ENCODE peak calls at places on chromosomes 12 and 14, in ten cellular contexts. G, E, D, V, S, J, I, M, C and X are unnamed samples.

GRCh38 chr12:100251917-100252316 is 15.0 kb downstream of the DEPDC4 start:
- DNase-seq in J (no peak), C (no peak), E (no peak), S (peak; percentile 73), G (no peak), D (peak; percentile 80), M (no peak), V (no peak), I (no peak), X (no peak)

GRCh38 chr14:32764131-32764530 is 174.5 kb upstream of the NPAS3 start:
- DNase-seq in E (no peak), C (no peak), G (no peak), D (no peak), J (no peak), S (no peak), V (no peak), M (no peak), I (no peak), X (no peak)

GRCh38 chr12:78885466-78885865 is 20.9 kb downstream of the SYT1 start:
- DNase-seq in S (no peak), E (no peak), M (no peak), V (no peak), G (no peak), I (no peak), J (peak; percentile 51), D (no peak), C (no peak), X (no peak)

GRCh38 chr12:103085541-103085940 is 128.1 kb downstream of the ASCL1 start:
- DNase-seq in M (no peak), S (no peak), J (no peak), I (no peak), V (no peak), D (no peak), E (no peak), C (no peak), G (no peak), X (no peak)

GRCh38 chr12:108000111-108000510 is 129.0 kb upstream of the WSCD2 start:
- DNase-seq in S (no peak), E (no peak), V (no peak), I (no peak), D (no peak), J (no peak), C (no peak), M (no peak), G (no peak), X (no peak)

GRCh38 chr12:125549836-125550235 is 484.6 kb downstream of the AACS start:
- DNase-seq in J (peak; percentile 54), G (no peak), D (no peak), I (no peak), S (no peak), V (no peak), C (no peak), E (no peak), M (no peak), X (no peak)

GRCh38 chr12:110921262-110921661 is 883 bp upstream of the MYL2 start:
- DNase-seq in S (no peak), M (no peak), J (no peak), C (no peak), G (no peak), V (no peak), I (no peak), D (no peak), E (no peak), X (no peak)

GRCh38 chr12:2314492-2314891 is 261.7 kb downstream of the CACNA1C start:
- DNase-seq in S (no peak), G (no peak), I (no peak), E (no peak), J (no peak), V (no peak), C (no peak), M (no peak), D (no peak), X (no peak)

GRCh38 chr12:56948881-56949280 is 8.5 kb downstream of the RDH16 start:
- DNase-seq in V (no peak), M (no peak), I (no peak), G (no peak), E (no peak), S (no peak), J (no peak), C (no peak), D (no peak), X (no peak)

GRCh38 chr12:56953314-56953713 is 4.1 kb downstream of the RDH16 start:
- DNase-seq in S (no peak), C (no peak), E (no peak), I (no peak), D (no peak), G (no peak), V (peak; percentile 62), J (no peak), M (no peak), X (no peak)

GRCh38 chr12:56951582-56952339 is 5.6 kb downstream of the RDH16 start:
- DNase-seq in I (no peak), S (peak; percentile 11), M (no peak), V (no peak), J (no peak), D (no peak), G (no peak), C (no peak), E (no peak), X (no peak)

GRCh38 chr12:56943878-56944277 is 9.7 kb upstream of the SDR9C7 start:
- DNase-seq in I (no peak), D (no peak), G (no peak), M (no peak), V (no peak), E (no peak), C (no peak), S (no peak), J (no peak), X (no peak)

GRCh38 chr12:56947633-56948535 is 9.5 kb downstream of the RDH16 start:
- DNase-seq in E (no peak), M (no peak), J (no peak), V (peak; percentile 19), D (no peak), I (no peak), C (no peak), S (no peak), G (no peak), X (no peak)
- TF ChIP-seq CTCF in E (no peak), M (no peak), J (peak; percentile 46), V (no peak), D (no peak), I (no peak), C (no peak), S (no peak), G (no peak), X (no peak)

DNA sequence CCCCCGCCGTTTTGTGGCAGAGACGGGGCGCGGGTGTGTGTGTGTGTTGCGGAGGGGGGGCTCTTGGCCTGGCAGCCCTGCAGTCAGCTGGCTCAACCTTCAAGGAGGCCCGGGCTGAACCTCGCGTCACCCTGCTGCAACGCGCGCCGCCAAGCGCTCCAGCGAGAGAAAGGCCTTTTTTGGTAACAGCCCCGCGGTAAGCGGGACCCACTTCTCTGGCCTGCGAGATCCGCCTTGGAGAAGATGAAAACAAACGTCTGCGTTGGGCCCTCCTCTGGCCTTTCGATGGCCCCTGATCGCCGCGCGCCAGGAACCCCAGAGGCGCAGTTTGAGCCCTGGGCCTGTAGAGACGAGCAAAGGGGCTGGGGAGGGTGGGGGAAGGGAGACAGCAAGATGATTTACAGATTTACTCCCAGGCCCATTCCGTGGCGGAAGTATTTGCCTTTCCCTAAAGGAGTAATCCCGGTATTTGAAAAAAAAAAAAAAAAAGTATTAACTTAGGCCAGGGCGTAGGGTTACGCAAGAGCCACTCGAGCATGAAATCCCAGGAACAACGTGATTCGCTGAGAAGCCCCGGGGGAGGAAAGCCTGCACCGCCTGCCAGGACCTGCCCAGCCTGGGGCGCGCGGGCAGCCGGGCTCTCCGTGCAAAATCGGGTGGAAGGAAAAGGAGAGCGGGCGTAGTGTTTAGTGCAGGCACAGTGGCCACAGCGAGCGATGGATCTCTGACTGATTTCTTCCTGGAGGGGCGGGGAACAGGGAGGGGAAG is 4.5 kb upstream of the IRF2BPL start:
- DNase-seq in J (peak; percentile 82), D (peak; percentile 94), I (peak; percentile 95), E (peak; percentile 94), C (peak; percentile 100), G (peak; percentile 64), M (peak; percentile 93), V (peak; percentile 99), S (peak; percentile 90), X (peak; percentile 99)
- TF ChIP-seq CTCF in J (peak; percentile 13), D (peak; percentile 17), I (no peak), E (no peak), C (peak; percentile 26), G (no peak), M (peak; percentile 9), V (no peak), S (no peak), X (peak; percentile 23)

GRCh38 chr12:5870183-5870582 is 74.9 kb downstream of the ANO2 start:
- DNase-seq in J (peak; percentile 13), I (no peak), V (no peak), G (no peak), M (no peak), S (no peak), C (no peak), D (no peak), E (no peak), X (no peak)

GRCh38 chr12:5871741-5872140 is 73.3 kb downstream of the ANO2 start:
- DNase-seq in S (no peak), E (no peak), J (no peak), M (no peak), G (no peak), C (no peak), V (no peak), I (no peak), D (no peak), X (no peak)

GRCh38 chr12:5874514-5874913 is 70.5 kb downstream of the ANO2 start:
- DNase-seq in J (no peak), D (no peak), I (no peak), C (no peak), V (no peak), M (no peak), S (no peak), G (no peak), E (no peak), X (no peak)

GRCh38 chr12:5873341-5873919 is 71.6 kb downstream of the ANO2 start:
- DNase-seq in C (no peak), V (no peak), S (no peak), M (no peak), E (no peak), D (no peak), I (no peak), J (peak; percentile 65), G (no peak), X (no peak)

DNA sequence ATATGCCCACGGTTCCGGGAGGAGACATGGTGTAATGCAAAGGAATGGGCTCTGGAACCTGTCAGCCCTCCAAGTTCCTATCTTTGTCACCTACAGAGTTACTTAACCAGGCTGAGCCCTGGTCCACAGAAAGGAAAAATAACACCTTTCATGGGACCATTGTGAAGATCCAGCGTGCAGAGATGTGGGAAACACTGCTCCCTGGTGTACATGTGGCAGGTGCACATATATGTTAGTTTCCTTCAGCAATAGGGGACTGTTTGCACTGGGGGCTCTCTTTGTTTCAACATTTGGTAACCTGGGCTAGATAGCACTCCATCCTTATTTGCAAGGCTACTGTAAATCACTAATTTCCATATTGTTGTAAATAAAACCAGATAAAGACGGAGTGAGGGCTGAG is 72.3 kb downstream of the ANO2 start:
- DNase-seq in I (no peak), D (no peak), J (peak; percentile 27), E (no peak), S (no peak), C (peak; percentile 35), V (no peak), M (no peak), G (no peak), X (no peak)
- TF ChIP-seq CTCF in I (peak; percentile 55), D (peak; percentile 51), J (peak; percentile 50), E (no peak), S (no peak), C (peak; percentile 70), V (no peak), M (no peak), G (peak; percentile 62), X (peak; percentile 28)

DNA sequence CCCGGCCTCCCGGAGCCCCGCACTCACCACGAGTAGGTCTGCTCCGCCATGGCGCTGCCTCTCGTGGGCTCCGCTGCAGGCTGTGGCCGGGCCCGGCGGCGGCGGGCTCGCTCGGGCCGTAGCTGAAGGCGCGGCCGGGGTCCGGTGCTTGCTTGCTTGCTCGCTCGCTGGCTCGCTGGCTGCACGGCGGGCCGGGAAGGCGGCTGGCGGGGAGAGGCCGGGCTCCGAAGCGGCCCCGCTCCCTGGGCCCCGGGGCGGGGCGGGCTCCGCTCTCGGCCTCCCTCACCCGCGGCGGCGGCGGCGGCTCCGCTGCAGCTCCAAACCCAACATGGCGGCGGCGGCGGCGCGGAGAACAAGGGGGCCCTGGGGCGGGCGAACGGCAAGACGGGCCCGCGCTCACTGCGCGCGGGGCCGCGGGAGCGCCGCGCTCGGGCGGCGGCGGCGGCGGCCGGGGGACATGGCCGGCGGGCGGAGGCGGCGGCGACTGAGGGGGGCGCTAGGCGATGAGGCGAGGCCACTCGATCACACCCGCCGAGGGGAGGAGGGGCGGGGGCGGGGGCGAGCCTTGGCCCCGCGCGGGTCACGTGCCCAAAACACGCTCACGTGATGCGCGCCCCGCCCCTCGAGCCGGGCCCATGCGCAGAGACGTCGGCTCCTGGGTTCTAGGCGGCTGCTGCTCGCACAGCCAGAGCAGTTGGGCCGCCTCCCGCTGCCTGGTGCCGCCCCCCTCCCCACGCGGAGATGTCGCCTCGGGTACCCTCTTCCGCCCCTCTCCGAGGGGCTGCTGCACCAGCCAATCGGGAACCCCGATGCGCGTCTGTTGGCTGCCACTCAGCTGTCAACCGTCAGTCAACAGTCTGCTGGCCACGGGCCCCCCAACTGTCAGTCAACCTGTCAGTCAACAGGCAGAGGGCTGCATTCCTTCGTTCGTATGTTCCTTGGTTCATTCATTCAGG is at the start of gene SPPL3:
- DNase-seq in S (peak; percentile 96), V (peak; percentile 89), E (peak; percentile 95), I (peak; percentile 33), J (peak; percentile 97), G (peak; percentile 89), D (no peak), C (peak; percentile 79), M (peak; percentile 94), X (peak; percentile 46)
- TF ChIP-seq CTCF in S (no peak), V (no peak), E (no peak), I (no peak), J (no peak), G (no peak), D (no peak), C (no peak), M (no peak), X (no peak)